ENCODE peak calls at places on chromosomes 6 and 20, in seven cellular contexts. Q is CD4-positive, CD25-positive, alpha-beta regulatory T cell; M is naive thymus-derived CD4-positive, alpha-beta T cell; Y is endodermal cell; O is GM23248; X is heart right ventricle; A is cardiac muscle cell. I is an unnamed sample.

GRCh38 chr20:23444859-23445258 is 5.4 kb downstream of the CSTL1 start:
- DNase-seq in Q (no peak), M (no peak), Y (no peak), O (no peak), X (no peak), A (no peak), I (no peak)

GRCh38 chr6:12870033-12870432 is 153.5 kb downstream of the PHACTR1 start:
- DNase-seq in Q (no peak), M (no peak), Y (no peak), O (no peak), X (no peak), A (no peak), I (no peak)

GRCh38 chr6:145110109-145110508 is 625.2 kb downstream of the EPM2A start:
- DNase-seq in Q (no peak), M (no peak), Y (no peak), O (no peak), X (no peak), A (no peak), I (no peak)

GRCh38 chr6:44224154-44224977 is 971 bp downstream of the SLC29A1 start:
- DNase-seq in Q (no peak), M (no peak), Y (no peak), O (peak; percentile 63), X (no peak), A (peak; percentile 16), I (no peak)

GRCh38 chr6:56957856-56958255 is 2.9 kb downstream of the BEND6 start:
- DNase-seq in Q (no peak), M (no peak), Y (no peak), O (peak; percentile 1), X (no peak), A (no peak), I (no peak)

GRCh38 chr20:21244808-21245207 is 58.3 kb upstream of the XRN2 start:
- DNase-seq in Q (no peak), M (no peak), Y (no peak), O (no peak), X (no peak), A (no peak), I (no peak)

GRCh38 chr6:72246926-72247325 is 360.6 kb downstream of the RIMS1 start:
- DNase-seq in Q (no peak), M (no peak), Y (peak; percentile 58), O (no peak), X (no peak), A (peak; percentile 6), I (no peak)

GRCh38 chr6:151317206-151317994 is 74.0 kb downstream of the ZBTB2 start:
- DNase-seq in Q (no peak), M (no peak), Y (no peak), O (peak; percentile 77), X (no peak), A (peak; percentile 70), I (no peak)

GRCh38 chr20:32672315-32672981 is 1.3 kb downstream of the C20orf203 start:
- DNase-seq in Q (no peak), M (no peak), Y (no peak), O (no peak), X (no peak), A (no peak), I (no peak)

GRCh38 chr6:154848580-154848979 is 115.4 kb downstream of the SCAF8 start:
- DNase-seq in Q (no peak), M (no peak), Y (no peak), O (no peak), X (no peak), A (peak; percentile 30), I (no peak)

GRCh38 chr6:64622944-64623343 is 987.3 kb downstream of the PHF3 start:
- DNase-seq in Q (no peak), M (no peak), Y (no peak), O (no peak), X (no peak), A (no peak), I (no peak)

GRCh38 chr6:19536838-19537237 is 300.3 kb upstream of the ID4 start:
- DNase-seq in Q (no peak), M (no peak), Y (no peak), O (no peak), X (no peak), A (no peak), I (no peak)

GRCh38 chr6:99334526-99335127 is 14.8 kb downstream of the FAXC start:
- DNase-seq in Q (no peak), M (no peak), Y (peak; percentile 72), O (peak; percentile 72), X (no peak), A (peak; percentile 67), I (no peak)

GRCh38 chr6:16278048-16278724 is 39.8 kb downstream of the GMPR start:
- DNase-seq in Q (no peak), M (no peak), Y (no peak), O (no peak), X (no peak), A (no peak), I (no peak)

GRCh38 chr6:105606871-105607421 is 204.1 kb upstream of the PREP start:
- DNase-seq in Q (no peak), M (no peak), Y (no peak), O (no peak), X (no peak), A (no peak), I (no peak)

GRCh38 chr6:31889331-31889972 is 8.0 kb downstream of the EHMT2 start:
- DNase-seq in Q (no peak), M (no peak), Y (no peak), O (no peak), X (no peak), A (no peak), I (no peak)

GRCh38 chr6:19013011-19013410 is 625.9 kb downstream of the RNF144B start:
- DNase-seq in Q (no peak), M (no peak), Y (no peak), O (peak; percentile 51), X (no peak), A (no peak), I (no peak)

GRCh38 chr6:355809-356208 is 35.7 kb upstream of the IRF4 start:
- DNase-seq in Q (no peak), M (no peak), Y (no peak), O (no peak), X (no peak), A (no peak), I (no peak)

GRCh38 chr6:357791-358341 is 33.7 kb upstream of the IRF4 start:
- DNase-seq in Q (no peak), M (no peak), Y (no peak), O (no peak), X (no peak), A (no peak), I (no peak)

GRCh38 chr6:355373-355772 is 36.2 kb upstream of the IRF4 start:
- DNase-seq in Q (no peak), M (no peak), Y (no peak), O (no peak), X (no peak), A (no peak), I (no peak)

GRCh38 chr6:357261-357790 is 34.2 kb upstream of the IRF4 start:
- DNase-seq in Q (no peak), M (no peak), Y (no peak), O (no peak), X (no peak), A (no peak), I (no peak)

GRCh38 chr6:356828-357251 is 34.7 kb upstream of the IRF4 start:
- DNase-seq in Q (no peak), M (no peak), Y (no peak), O (no peak), X (no peak), A (no peak), I (no peak)
- H3K9me3 ChIP-seq in Q (no peaks in the 10 kb centered on the region), M (no peaks in the 10 kb centered on the region), Y (peaks cover 2% of the 10 kb centered on the region), O (no peaks in the 10 kb centered on the region), X (no peaks in the 10 kb centered on the region), A (peaks cover 5% of the 10 kb centered on the region), I (no peaks in the 10 kb centered on the region)

DNA sequence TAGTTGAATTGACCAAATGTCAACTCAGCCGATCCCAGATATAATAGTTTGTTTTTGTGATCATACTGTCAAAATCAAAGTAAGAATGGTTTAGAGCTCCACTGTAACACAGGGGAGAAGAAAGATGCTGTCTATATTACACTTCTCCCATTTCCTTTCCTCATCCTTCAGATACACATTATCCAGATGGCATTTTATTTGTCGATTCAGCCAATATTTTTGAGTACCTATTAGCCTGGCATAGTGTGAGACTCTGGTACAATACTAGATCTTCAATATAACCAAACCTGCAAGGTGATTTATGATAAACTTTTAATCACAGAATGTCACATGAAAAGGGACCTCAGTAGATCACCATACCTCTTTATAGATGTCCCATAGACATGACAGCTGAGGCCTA is 1.7 kb downstream of the FBXO9 start:
- DNase-seq in Q (no peak), M (no peak), Y (no peak), O (no peak), X (no peak), A (no peak), I (no peak)
- H3K4me3 ChIP-seq in Q (peak overlapping the region; percentile 85), M (no peak overlapping the region), Y (no peak overlapping the region), O (peak overlapping the region; percentile 85), X (peak overlapping the region; percentile 91), A (no peak overlapping the region), I (peak overlapping the region; percentile 98)

GRCh38 chr6:135022050-135022697 is 32.4 kb downstream of the HBS1L start:
- DNase-seq in Q (no peak), M (no peak), Y (no peak), O (no peak), X (no peak), A (no peak), I (no peak)

GRCh38 chr6:135018961-135019360 is 35.7 kb downstream of the HBS1L start:
- DNase-seq in Q (no peak), M (no peak), Y (no peak), O (no peak), X (no peak), A (no peak), I (no peak)

GRCh38 chr6:135025175-135025574 is 29.4 kb downstream of the HBS1L start:
- DNase-seq in Q (no peak), M (no peak), Y (no peak), O (no peak), X (no peak), A (no peak), I (no peak)

GRCh38 chr6:135018057-135018456 is 36.6 kb downstream of the HBS1L start:
- DNase-seq in Q (no peak), M (no peak), Y (no peak), O (no peak), X (no peak), A (no peak), I (no peak)

GRCh38 chr6:135021310-135022049 is 33.1 kb downstream of the HBS1L start:
- DNase-seq in Q (no peak), M (no peak), Y (no peak), O (no peak), X (no peak), A (no peak), I (no peak)
- H3K27ac ChIP-seq in Q (peak overlapping the region; percentile 73), M (peak overlapping the region; percentile 57), Y (no peak overlapping the region), O (no peak overlapping the region), X (no peak overlapping the region), A (no peak overlapping the region), I (no peak overlapping the region)

DNA sequence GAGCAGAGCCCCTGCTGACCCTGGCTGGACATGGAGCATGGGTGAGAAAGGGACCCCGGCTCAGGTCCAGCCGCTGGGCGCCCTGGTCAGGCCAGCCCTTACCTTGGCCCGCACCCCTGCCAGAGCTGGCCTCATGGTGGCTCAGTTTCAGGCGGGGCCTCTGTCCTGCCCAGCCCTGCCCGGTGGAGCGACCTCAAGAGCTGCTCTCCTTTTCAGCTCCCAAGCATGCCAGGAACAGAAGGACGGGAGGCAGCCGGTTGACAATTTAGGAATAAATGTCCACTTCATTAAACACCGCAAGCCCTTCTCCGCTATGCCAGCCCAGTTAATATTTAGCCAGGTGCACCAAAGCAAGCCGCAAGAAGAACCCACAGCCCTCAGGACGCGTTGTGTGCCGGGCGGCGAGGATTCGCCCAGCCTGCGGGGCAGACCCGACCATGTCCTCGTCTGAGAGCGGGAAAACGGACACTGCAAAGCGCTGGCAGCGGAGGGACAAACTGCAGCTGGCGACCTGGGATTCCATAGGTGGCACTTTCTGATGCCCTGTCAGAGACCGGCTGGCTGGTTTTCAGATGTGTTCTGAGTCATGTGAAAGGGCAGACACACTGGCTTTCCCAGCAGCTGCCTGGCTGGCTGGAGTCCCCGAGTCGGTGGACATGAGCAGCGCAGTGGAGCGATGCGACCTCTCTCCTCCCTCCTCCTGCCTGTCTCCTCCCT is 221.9 kb downstream of the TTLL2 start:
- DNase-seq in Q (no peak), M (no peak), Y (no peak), O (no peak), X (no peak), A (no peak), I (no peak)
- H3K9me3 ChIP-seq in Q (no peaks in the 10 kb centered on the region), M (no peaks in the 10 kb centered on the region), Y (no peaks in the 10 kb centered on the region), O (no peaks in the 10 kb centered on the region), X (no peaks in the 10 kb centered on the region), A (no peaks in the 10 kb centered on the region), I (no peaks in the 10 kb centered on the region)

I was measured in CD8-positive, alpha-beta memory T cell.